ENCODE peak calls at places on chromosome 20, in four cellular contexts. C, J, L and V are unnamed samples.

GRCh38 chr20:44187763-44188709 is 1.0 kb upstream of the JPH2 start:
- DNase-seq in C (no peak), J (no peak), L (no peak), V (no peak)

GRCh38 chr20:64157878-64158277 is 6.4 kb upstream of the MYT1 start:
- DNase-seq in J (no peak), C (no peak), L (no peak), V (no peak)

GRCh38 chr20:20894753-20895152 is 182.3 kb upstream of the RALGAPA2 start:
- DNase-seq in C (no peak), L (no peak), J (no peak), V (no peak)

GRCh38 chr20:41072099-41072798 is 43.6 kb downstream of the TOP1 start:
- DNase-seq in J (peak; percentile 79), L (no peak), C (no peak), V (no peak)

GRCh38 chr20:5870462-5871021 is 79.8 kb downstream of the TRMT6 start:
- DNase-seq in L (no peak), J (no peak), C (no peak), V (no peak)

GRCh38 chr20:40798066-40798465 is 109.0 kb upstream of the MAFB start:
- DNase-seq in L (no peak), J (no peak), C (no peak), V (no peak)

GRCh38 chr20:37315293-37316110 is 26.0 kb downstream of the MANBAL start:
- DNase-seq in C (no peak), J (no peak), L (peak; percentile 78), V (no peak)

GRCh38 chr20:37439223-37439933 is 81.7 kb upstream of the NNAT start:
- DNase-seq in L (no peak), C (no peak), J (no peak), V (peak; percentile 42)

GRCh38 chr20:50286609-50287008 is 96.0 kb downstream of the CEBPB start:
- DNase-seq in L (peak; percentile 59), C (no peak), J (peak; percentile 89), V (no peak)

GRCh38 chr20:50121858-50122271 is 8.9 kb upstream of the UBE2V1 start:
- DNase-seq in C (no peak), J (peak; percentile 76), L (no peak), V (no peak)

GRCh38 chr20:36399147-36399968 is 93.2 kb downstream of the DLGAP4 start:
- DNase-seq in L (no peak), C (no peak), J (no peak), V (peak; percentile 42)

GRCh38 chr20:49457444-49457843 is 25.0 kb downstream of the KCNB1 start:
- DNase-seq in J (no peak), L (no peak), C (no peak), V (no peak)

GRCh38 chr20:34773726-34774125 is 51.7 kb downstream of the NCOA6 start:
- DNase-seq in C (no peak), L (no peak), J (no peak), V (no peak)